ENCODE peak calls at places on chromosomes 13 and 19, in four cellular contexts. L is GM12878, R is HepG2, M is H1. V is an unnamed sample.

GRCh38 chr13:24627090-24627714 is 53.0 kb upstream of the ATP12A start:
- DNase-seq in L (no peak), R (peak; percentile 18), M (peak; percentile 94), V (peak; percentile 43)

GRCh38 chr13:36736119-36736726 is 62.4 kb downstream of the SERTM1 start:
- DNase-seq in L (no peak), R (peak; percentile 35), M (no peak), V (peak; percentile 25)

GRCh38 chr19:10191347-10191746 is 3.4 kb downstream of the DNMT1 start:
- DNase-seq in L (no peak), R (peak; percentile 91), M (no peak), V (no peak)

GRCh38 chr19:16441661-16442071 is 30.1 kb downstream of the EPS15L1 start:
- DNase-seq in L (no peak), R (no peak), M (peak; percentile 78), V (no peak)

GRCh38 chr19:17872251-17873001 is 681 bp downstream of the SLC5A5 start:
- DNase-seq in L (no peak), R (no peak), M (peak; percentile 52), V (no peak)

GRCh38 chr19:39372047-39372802 is 18.7 kb downstream of the PAF1 start:
- DNase-seq in L (no peak), R (no peak), M (no peak), V (no peak)

GRCh38 chr13:59103004-59103768 is 1060.5 kb downstream of the DIAPH3 start:
- DNase-seq in L (no peak), R (no peak), M (no peak), V (no peak)

GRCh38 chr13:34322416-34323074 is 504.6 kb downstream of the RFC3 start:
- DNase-seq in L (no peak), R (no peak), M (no peak), V (no peak)

GRCh38 chr13:34302596-34302995 is 484.6 kb downstream of the RFC3 start:
- DNase-seq in L (no peak), R (no peak), M (no peak), V (no peak)

GRCh38 chr19:1665565-1666047 is 13.2 kb upstream of the TCF3 start:
- DNase-seq in L (no peak), R (no peak), M (no peak), V (no peak)

GRCh38 chr19:49849433-49850220 is 1.3 kb upstream of the PTOV1 start:
- DNase-seq in L (no peak), R (no peak), M (no peak), V (no peak)

GRCh38 chr13:109211616-109212015 is 574.8 kb downstream of the IRS2 start:
- DNase-seq in L (no peak), R (no peak), M (no peak), V (peak; percentile 44)

GRCh38 chr19:16116067-16116466 is 4.4 kb downstream of the RAB8A start:
- DNase-seq in L (no peak), R (peak; percentile 59), M (no peak), V (no peak)

GRCh38 chr19:3065675-3066357 is 3.5 kb upstream of the TLE5 start:
- DNase-seq in L (peak; percentile 73), R (peak; percentile 80), M (no peak), V (no peak)

GRCh38 chr19:33487901-33488817 is 33.4 kb downstream of the PEPD start:
- DNase-seq in L (no peak), R (no peak), M (no peak), V (no peak)

GRCh38 chr13:31638577-31638976 is 100.7 kb upstream of the RXFP2 start:
- DNase-seq in L (no peak), R (no peak), M (no peak), V (no peak)

DNA sequence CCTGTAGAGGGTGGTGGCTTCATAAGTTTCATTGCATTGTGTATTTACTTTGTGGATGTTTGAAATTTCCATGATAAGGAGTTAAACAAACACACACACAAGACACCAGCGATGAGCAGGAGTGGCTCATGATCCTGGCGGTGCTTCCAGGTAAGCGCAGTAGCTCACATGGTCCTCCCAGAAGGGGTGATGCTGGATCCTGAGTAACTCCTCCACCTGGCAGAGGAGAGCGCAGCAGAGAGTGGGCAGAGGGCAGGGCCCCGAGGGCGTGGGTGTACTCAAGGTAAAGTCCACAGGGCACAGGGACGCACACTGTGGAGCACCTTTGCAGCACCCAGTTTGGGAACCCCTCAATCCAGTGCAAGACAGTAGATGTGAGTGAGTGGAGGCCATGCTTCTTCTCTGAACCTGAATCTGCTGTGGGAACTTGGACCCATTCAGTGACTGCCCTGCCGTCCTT is 54.0 kb downstream of the RFX2 start:
- DNase-seq in L (no peak), R (peak; percentile 56), M (no peak), V (no peak)
- H3K4me1 ChIP-seq in L (no peaks in the 10 kb centered on the region), R (peaks cover 24% of the 10 kb centered on the region), M (peaks cover 3% of the 10 kb centered on the region), V (peaks cover 26% of the 10 kb centered on the region)

DNA sequence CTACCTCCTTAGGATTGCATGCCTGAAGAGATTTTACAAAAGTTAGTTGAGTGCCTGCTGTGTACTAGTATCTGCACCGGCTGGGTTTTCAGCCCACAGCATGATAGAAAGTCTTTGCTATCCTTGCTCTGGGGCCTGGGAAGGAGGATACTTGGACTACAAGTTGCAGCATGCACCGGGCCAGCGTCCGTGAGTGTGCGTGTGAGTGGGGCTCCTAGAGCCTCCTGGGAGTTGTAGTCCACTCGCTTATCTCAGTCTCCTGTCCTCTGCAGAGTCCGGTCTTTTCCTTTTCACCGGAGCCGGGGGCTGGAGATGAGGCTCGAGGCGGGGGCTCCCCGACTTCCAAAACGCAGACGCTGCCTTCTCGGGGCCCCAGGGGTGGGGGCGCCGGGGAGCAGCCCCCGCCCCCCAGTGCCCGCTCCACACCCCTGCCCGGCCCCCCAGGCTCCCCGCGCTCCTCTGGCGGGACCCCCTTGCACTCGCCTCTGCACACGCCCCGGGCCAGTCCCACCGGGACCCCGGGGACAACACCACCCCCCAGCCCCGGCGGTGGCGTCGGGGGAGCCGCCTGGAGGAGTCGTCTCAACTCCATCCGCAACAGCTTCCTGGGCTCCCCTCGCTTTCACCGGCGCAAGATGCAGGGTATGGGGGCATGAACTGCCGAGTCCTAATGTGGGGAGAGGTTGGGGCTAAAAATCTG is 20.6 kb downstream of the BRSK1 start:
- DNase-seq in L (no peak), R (peak; percentile 50), M (peak; percentile 67), V (peak; percentile 36)
- TF ChIP-seq SUZ12 in L (no peak), R (peak; percentile 92), M (no peak), V (no peak)

DNA sequence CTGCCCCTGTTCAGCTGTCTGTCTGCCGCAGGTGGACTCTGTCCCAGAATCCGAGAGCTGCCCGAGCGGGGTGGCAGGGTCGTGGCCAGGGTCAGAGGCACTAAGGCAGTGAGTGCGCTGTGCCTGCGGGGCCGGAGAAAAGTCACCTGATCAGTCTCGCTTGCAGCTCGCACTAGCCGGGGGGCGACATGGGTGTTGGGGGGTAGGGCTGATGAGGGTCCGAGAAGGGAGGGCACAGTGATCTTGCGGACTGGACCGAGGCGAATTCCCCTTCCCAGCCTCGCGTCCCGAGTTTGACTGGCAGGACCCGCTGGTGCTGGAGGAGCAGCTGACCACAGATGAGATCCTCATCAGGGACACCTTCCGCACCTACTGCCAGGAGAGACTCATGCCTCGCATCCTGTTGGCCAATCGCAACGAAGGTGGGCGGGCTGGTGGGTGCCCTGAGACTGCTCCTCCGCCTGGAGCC is 627 bp downstream of the GCDH start:
- DNase-seq in L (no peak), R (peak; percentile 20), M (no peak), V (no peak)
- TF ChIP-seq ZNF274 in L (no peak), R (no peak), M (no peak), V (no peak)

GRCh38 chr13:83547043-83547442 is 335.2 kb downstream of the SLITRK1 start:
- DNase-seq in L (no peak), R (no peak), M (no peak), V (no peak)
- H3K4me1 ChIP-seq in L (no peaks in the 10 kb centered on the region), R (no peaks in the 10 kb centered on the region), M (peaks cover 2% of the 10 kb centered on the region), V (no peaks in the 10 kb centered on the region)

GRCh38 chr13:95153647-95154405 is 147.4 kb downstream of the ABCC4 start:
- DNase-seq in L (no peak), R (no peak), M (no peak), V (peak; percentile 30)

GRCh38 chr13:95155093-95155492 is 146.2 kb downstream of the ABCC4 start:
- DNase-seq in L (no peak), R (no peak), M (no peak), V (no peak)

GRCh38 chr13:95155504-95155903 is 145.7 kb downstream of the ABCC4 start:
- DNase-seq in L (no peak), R (no peak), M (no peak), V (no peak)

GRCh38 chr13:95154441-95154886 is 146.8 kb downstream of the ABCC4 start:
- DNase-seq in L (no peak), R (no peak), M (no peak), V (no peak)

DNA sequence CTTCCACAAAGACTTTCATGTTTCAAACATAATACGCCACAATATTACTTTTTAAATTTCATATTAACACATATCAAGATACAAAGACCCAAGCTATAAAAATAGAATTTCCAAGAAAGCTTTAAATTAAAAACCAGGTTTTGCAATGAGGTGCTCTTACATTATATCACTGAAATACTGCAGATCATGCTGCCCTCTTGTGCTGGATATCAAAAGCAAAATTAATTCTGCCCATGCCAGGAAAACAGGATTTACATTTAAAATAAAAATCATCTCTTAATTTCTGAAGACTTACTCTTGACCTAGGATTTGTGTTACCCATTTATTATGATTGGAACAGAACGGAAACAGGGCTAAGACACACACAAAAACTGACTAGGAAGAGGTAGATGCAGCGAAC is 145.0 kb downstream of the ABCC4 start:
- DNase-seq in L (no peak), R (peak; percentile 6), M (no peak), V (no peak)
- TF ChIP-seq SUZ12 in L (no peak), R (no peak), M (no peak), V (no peak)

GRCh38 chr13:110841846-110842245 is 73.0 kb downstream of the ANKRD10 start:
- DNase-seq in L (no peak), R (no peak), M (no peak), V (no peak)
- TF ChIP-seq ZNF274 in L (no peak), R (no peak), M (no peak), V (no peak)

V was measured in NT2/D1.